ENCODE peak calls at places on chromosome 18, in eight cellular contexts. B, R, X, L, T, W, N and K are unnamed samples.

GRCh38 chr18:24941164-24941951 is 410.6 kb downstream of the ZNF521 start:
- DNase-seq in B (no peak), R (no peak), X (no peak), L (no peak), T (no peak), W (no peak), N (no peak), K (no peak)

GRCh38 chr18:70243131-70243530 is 37.6 kb upstream of the RTTN start:
- DNase-seq in B (no peak), R (no peak), X (no peak), L (no peak), T (no peak), W (no peak), N (no peak), K (no peak)

GRCh38 chr18:7733642-7734041 is 166.5 kb downstream of the PTPRM start:
- DNase-seq in B (no peak), R (no peak), X (no peak), L (no peak), T (no peak), W (no peak), N (no peak), K (no peak)

GRCh38 chr18:21345851-21346250 is 103.8 kb downstream of the GREB1L start:
- DNase-seq in B (no peak), R (no peak), X (no peak), L (no peak), T (no peak), W (no peak), N (no peak), K (no peak)

GRCh38 chr18:59501876-59502221 is 142.8 kb upstream of the LMAN1 start:
- DNase-seq in B (no peak), R (no peak), X (no peak), L (no peak), T (no peak), W (no peak), N (no peak), K (no peak)

GRCh38 chr18:47983946-47984345 is 53.5 kb upstream of the SMAD2 start:
- DNase-seq in B (no peak), R (no peak), X (no peak), L (no peak), T (no peak), W (no peak), N (no peak), K (no peak)

GRCh38 chr18:8882632-8883408 is 177.5 kb downstream of the MTCL1 start:
- DNase-seq in B (no peak), R (no peak), X (no peak), L (peak), T (no peak), W (no peak), N (no peak), K (no peak)

GRCh38 chr18:57915241-57915640 is 112.1 kb upstream of the ATP8B1 start:
- DNase-seq in B (no peak), R (no peak), X (no peak), L (no peak), T (no peak), W (no peak), N (peak), K (no peak)

GRCh38 chr18:29181151-29181901 is 1004.4 kb upstream of the CDH2 start:
- DNase-seq in B (no peak), R (peak), X (no peak), L (no peak), T (no peak), W (no peak), N (no peak), K (peak)

GRCh38 chr18:77911973-77912372 is 662.3 kb downstream of the GALR1 start:
- DNase-seq in B (no peak), R (no peak), X (no peak), L (no peak), T (no peak), W (no peak), N (peak), K (no peak)

GRCh38 chr18:35352283-35352682 is 8.1 kb upstream of the ZNF24 start:
- DNase-seq in B (no peak), R (no peak), X (no peak), L (no peak), T (no peak), W (no peak), N (no peak), K (no peak)

GRCh38 chr18:79947881-79948610 is 3.4 kb downstream of the SLC66A2 start:
- DNase-seq in B (no peak), R (no peak), X (no peak), L (no peak), T (no peak), W (no peak), N (no peak), K (no peak)

GRCh38 chr18:50806208-50806616 is 13.6 kb downstream of the MRO start:
- DNase-seq in B (no peak), R (no peak), X (no peak), L (no peak), T (no peak), W (no peak), N (no peak), K (no peak)

GRCh38 chr18:36693931-36694661 is 134.7 kb downstream of the TPGS2 start:
- DNase-seq in B (no peak), R (no peak), X (no peak), L (no peak), T (no peak), W (no peak), N (peak), K (no peak)

GRCh38 chr18:32072321-32072720 is 19.4 kb upstream of the RNF138 start:
- DNase-seq in B (no peak), R (no peak), X (no peak), L (peak), T (no peak), W (no peak), N (no peak), K (no peak)

GRCh38 chr18:79488311-79489047 is 92.7 kb downstream of the NFATC1 start:
- DNase-seq in B (no peak), R (no peak), X (no peak), L (no peak), T (no peak), W (no peak), N (no peak), K (no peak)

GRCh38 chr18:35369126-35369525 is 8.0 kb downstream of the ZNF396 start:
- DNase-seq in B (no peak), R (no peak), X (no peak), L (no peak), T (no peak), W (no peak), N (no peak), K (no peak)

GRCh38 chr18:48816554-48816953 is 134.2 kb downstream of the SMAD7 start:
- DNase-seq in B (no peak), R (peak), X (no peak), L (no peak), T (no peak), W (no peak), N (no peak), K (no peak)

GRCh38 chr18:3392467-3392855 is 57.5 kb upstream of the TGIF1 start:
- DNase-seq in B (no peak), R (no peak), X (no peak), L (no peak), T (no peak), W (no peak), N (no peak), K (no peak)

GRCh38 chr18:74573053-74573452 is 24.6 kb upstream of the ZNF407 start:
- DNase-seq in B (no peak), R (no peak), X (no peak), L (no peak), T (no peak), W (no peak), N (no peak), K (no peak)

GRCh38 chr18:55323051-55323994 is 264.7 kb downstream of the TCF4 start:
- DNase-seq in B (no peak), R (no peak), X (no peak), L (peak), T (no peak), W (no peak), N (no peak), K (no peak)

GRCh38 chr18:67864677-67865340 is 348.3 kb upstream of the DSEL start:
- DNase-seq in B (no peak), R (no peak), X (no peak), L (no peak), T (no peak), W (no peak), N (no peak), K (no peak)

GRCh38 chr18:61554946-61555361 is 221.7 kb downstream of the CDH20 start:
- DNase-seq in B (no peak), R (no peak), X (peak), L (no peak), T (no peak), W (no peak), N (no peak), K (no peak)

GRCh38 chr18:29874519-29875098 is 1167.9 kb downstream of the DSC3 start:
- DNase-seq in B (no peak), R (no peak), X (no peak), L (peak), T (peak), W (no peak), N (no peak), K (no peak)

GRCh38 chr18:35936951-35937350 is 35.5 kb upstream of the RMP24 start:
- DNase-seq in B (no peak), R (no peak), X (no peak), L (no peak), T (no peak), W (no peak), N (no peak), K (no peak)

GRCh38 chr18:63472380-63472779 is 4.4 kb upstream of the SERPINB5 start:
- DNase-seq in B (no peak), R (no peak), X (no peak), L (no peak), T (no peak), W (no peak), N (no peak), K (no peak)

GRCh38 chr18:58640428-58640805 is 11.5 kb upstream of the ALPK2 start:
- DNase-seq in B (no peak), R (no peak), X (no peak), L (no peak), T (no peak), W (no peak), N (no peak), K (no peak)